ENCODE peak calls at places on chromosome 21, in nine cellular contexts. O, C, E, B, N, G, Q, F and W are unnamed samples.
A peak's percentile ranks its signal among the peaks of the same experiment; 100 is the strongest.

GRCh38 chr21:28427356-28428022 is 565.2 kb downstream of the LTN1 start:
- DNase-seq in E (no peak), O (no peak), G (peak; percentile 82), F (peak; percentile 15), Q (no peak), N (no peak), B (no peak), C (peak; percentile 67), W (no peak)

GRCh38 chr21:21750124-21750825 is 752.1 kb downstream of the NCAM2 start:
- DNase-seq in G (no peak), B (no peak), C (no peak), F (no peak), Q (no peak), N (no peak), E (no peak), O (no peak), W (no peak)

GRCh38 chr21:28550057-28550825 is 442.4 kb downstream of the LTN1 start:
- DNase-seq in E (no peak), Q (no peak), G (no peak), C (peak; percentile 11), F (no peak), N (no peak), B (no peak), O (no peak), W (no peak)

GRCh38 chr21:25772680-25773079 is 37.9 kb downstream of the GABPA start:
- DNase-seq in N (no peak), C (no peak), G (peak; percentile 3), O (no peak), F (peak; percentile 46), E (no peak), Q (no peak), B (no peak), W (no peak)

GRCh38 chr21:14988760-14989159 is 76.0 kb downstream of the NRIP1 start:
- DNase-seq in F (no peak), N (no peak), O (no peak), G (no peak), Q (no peak), C (no peak), B (no peak), E (no peak), W (no peak)

GRCh38 chr21:31180256-31181088 is 142.2 kb upstream of the KRTAP19-8 start:
- DNase-seq in F (peak; percentile 42), B (no peak), Q (no peak), C (peak; percentile 54), G (peak; percentile 25), O (no peak), N (no peak), E (no peak), W (no peak)

GRCh38 chr21:31911138-31911907 is 38.5 kb downstream of the HUNK start:
- DNase-seq in O (no peak), B (no peak), Q (no peak), F (peak; percentile 71), C (peak; percentile 86), E (no peak), N (no peak), G (peak; percentile 29), W (no peak)

GRCh38 chr21:35086357-35086756 is 37.3 kb upstream of the RUNX1 start:
- DNase-seq in O (no peak), C (peak; percentile 54), E (no peak), G (peak; percentile 65), N (no peak), F (peak; percentile 85), B (no peak), Q (no peak), W (no peak)

GRCh38 chr21:27759091-27759659 is 792.3 kb upstream of the ADAMTS5 start:
- DNase-seq in G (no peak), N (no peak), Q (peak; percentile 60), B (peak; percentile 23), E (peak; percentile 33), O (no peak), C (no peak), F (no peak), W (no peak)

GRCh38 chr21:28111151-28111619 is 881.5 kb downstream of the LTN1 start:
- DNase-seq in F (no peak), G (peak; percentile 84), C (peak; percentile 92), E (peak; percentile 51), Q (no peak), N (peak; percentile 89), B (peak; percentile 80), O (no peak), W (no peak)

GRCh38 chr21:39657091-39657689 is 44.5 kb downstream of the B3GALT5 start:
- DNase-seq in N (no peak), Q (no peak), F (no peak), G (no peak), O (no peak), B (no peak), E (no peak), C (no peak), W (no peak)

GRCh38 chr21:17802568-17802967 is 16.6 kb downstream of the C21orf91 start:
- DNase-seq in B (no peak), F (peak; percentile 73), O (no peak), E (no peak), G (peak; percentile 74), C (peak; percentile 67), Q (no peak), N (no peak), W (no peak)

GRCh38 chr21:21163904-21164303 is 165.7 kb downstream of the NCAM2 start:
- DNase-seq in C (peak; percentile 82), N (peak; percentile 70), E (no peak), Q (no peak), G (peak; percentile 71), F (peak; percentile 31), B (peak; percentile 29), O (no peak), W (no peak)

GRCh38 chr21:37145635-37146111 is 72.6 kb downstream of the TTC3 start:
- DNase-seq in Q (no peak), E (no peak), F (peak; percentile 97), N (no peak), G (peak; percentile 78), O (no peak), B (no peak), C (peak; percentile 76), W (no peak)

GRCh38 chr21:34511154-34511553 is 856 bp downstream of the KCNE1 start:
- DNase-seq in O (no peak), G (no peak), B (no peak), E (no peak), N (no peak), F (peak; percentile 65), Q (no peak), C (no peak), W (no peak)

GRCh38 chr21:25375675-25376074 is 231.6 kb downstream of the MRPL39 start:
- DNase-seq in O (no peak), N (no peak), F (no peak), E (no peak), G (peak; percentile 74), C (peak; percentile 53), Q (no peak), B (no peak), W (no peak)

DNA sequence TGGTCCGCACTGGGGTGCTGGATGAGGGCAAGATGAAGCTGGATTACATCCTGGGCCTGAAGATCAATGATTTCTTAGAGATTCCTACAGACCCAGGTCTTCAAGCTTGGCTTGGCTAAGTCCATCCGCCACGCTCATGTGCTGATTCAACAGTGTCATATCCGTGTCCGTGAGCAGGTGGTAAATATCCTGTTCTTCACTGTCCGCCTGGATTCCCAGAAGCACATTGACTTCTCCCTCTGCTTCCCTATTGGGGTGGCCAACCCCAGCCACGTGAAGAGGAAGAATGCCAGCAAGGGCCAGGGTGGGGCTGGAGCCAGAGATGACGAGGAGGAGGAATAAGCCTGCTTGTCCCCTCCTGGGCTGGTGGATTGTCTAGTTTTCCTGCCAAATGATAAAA is 2.2 kb upstream of the CBR3 start:
- DNase-seq in F (no peak), O (no peak), E (no peak), B (no peak), Q (no peak), N (peak; percentile 74), G (no peak), C (no peak), W (no peak)
- H3K27me3 ChIP-seq in F (no peaks in the 10 kb centered on the region), O (no peaks in the 10 kb centered on the region), E (no peaks in the 10 kb centered on the region), B (no peaks in the 10 kb centered on the region), Q (no peaks in the 10 kb centered on the region), N (no peaks in the 10 kb centered on the region), G (no peaks in the 10 kb centered on the region), C (no peaks in the 10 kb centered on the region), W (peaks cover 36% of the 10 kb centered on the region)

GRCh38 chr21:18951291-18952038 is 547.9 kb upstream of the TMPRSS15 start:
- DNase-seq in F (no peak), N (no peak), G (no peak), C (no peak), E (no peak), B (no peak), O (no peak), Q (no peak), W (no peak)
- TF ChIP-seq CTCF in F (no peak), N (no peak), G (no peak), C (no peak), E (no peak), B (peak; percentile 10), O (no peak), Q (peak; percentile 48), W (no peak)

GRCh38 chr21:38525454-38525853 is 27.2 kb upstream of the ERG start:
- DNase-seq in Q (no peak), F (peak; percentile 33), G (no peak), O (no peak), E (no peak), N (no peak), C (no peak), B (no peak), W (no peak)
- H3K27me3 ChIP-seq in Q (no peaks in the 10 kb centered on the region), F (peaks cover 2% of the 10 kb centered on the region), G (peaks cover 3% of the 10 kb centered on the region), O (no peaks in the 10 kb centered on the region), E (no peaks in the 10 kb centered on the region), N (no peaks in the 10 kb centered on the region), C (peaks cover 27% of the 10 kb centered on the region), B (no peaks in the 10 kb centered on the region), W (no peaks in the 10 kb centered on the region)

GRCh38 chr21:33377221-33377620 is 26.0 kb upstream of the IFNGR2 start:
- DNase-seq in O (no peak), B (no peak), E (no peak), N (no peak), G (no peak), C (no peak), Q (no peak), F (no peak), W (no peak)

GRCh38 chr21:33378081-33378480 is 25.1 kb upstream of the IFNGR2 start:
- DNase-seq in N (no peak), E (no peak), G (no peak), B (no peak), F (no peak), Q (no peak), O (no peak), C (no peak), W (no peak)

GRCh38 chr21:33383056-33383888 is 19.9 kb upstream of the IFNGR2 start:
- DNase-seq in E (peak; percentile 58), Q (peak; percentile 81), B (peak; percentile 65), O (no peak), C (peak; percentile 94), F (peak; percentile 97), N (peak; percentile 75), G (peak; percentile 83), W (peak; percentile 96)

GRCh38 chr21:33384851-33385331 is 18.3 kb upstream of the IFNGR2 start:
- DNase-seq in G (peak; percentile 93), Q (no peak), C (peak; percentile 43), B (no peak), F (no peak), O (no peak), E (no peak), N (no peak), W (no peak)

DNA sequence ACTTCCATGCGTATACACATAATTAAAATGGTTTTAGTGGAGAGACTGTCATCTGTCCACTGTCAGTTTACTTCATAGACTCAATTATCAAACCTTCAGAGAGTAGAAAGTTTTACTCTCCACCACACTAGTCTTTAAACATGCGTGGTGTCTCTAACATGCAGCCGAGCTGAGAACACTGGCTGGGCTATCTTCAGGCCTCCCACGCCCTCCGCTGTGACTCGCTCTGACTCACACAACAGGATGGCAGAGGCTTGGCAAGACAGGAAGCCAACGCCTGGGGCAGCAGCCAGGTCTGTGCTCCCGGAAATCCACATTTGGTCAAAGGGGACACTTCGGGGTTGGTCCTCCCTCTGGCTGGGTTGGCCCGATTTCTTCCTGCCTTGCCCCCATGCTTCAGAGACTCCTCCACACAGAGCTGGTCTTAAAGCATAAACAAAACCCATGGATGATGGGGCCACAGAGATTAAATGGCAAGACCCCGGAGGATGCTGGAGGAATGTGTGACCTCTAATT is 22.7 kb upstream of the IFNGR2 start:
- DNase-seq in F (peak; percentile 97), O (peak; percentile 93), N (peak; percentile 90), Q (peak; percentile 89), G (peak; percentile 95), B (peak; percentile 90), C (peak; percentile 96), E (peak; percentile 92), W (peak; percentile 97)
- TF ChIP-seq CTCF in F (no peak), O (no peak), N (no peak), Q (no peak), G (no peak), B (no peak), C (no peak), E (no peak), W (peak; percentile 28)